ENCODE peak calls at places on chromosomes 3 and 15, in seven cellular contexts. J is tibial artery, U is heart right ventricle, I is H9, G is cardiac muscle cell, B is A549, R is astrocyte. S is an unnamed sample.

GRCh38 chr3:160569874-160570273 is 4.5 kb upstream of the KPNA4 start:
- DNase-seq in J (no peak), U (no peak), I (no peak), G (no peak), B (no peak), R (peak; percentile 17), S (no peak)

GRCh38 chr3:105368575-105369500 is 2.1 kb downstream of the ALCAM start:
- DNase-seq in J (peak; percentile 29), U (peak; percentile 14), I (peak; percentile 42), G (peak; percentile 69), B (peak; percentile 69), R (peak; percentile 72), S (peak; percentile 76)

GRCh38 chr3:197880361-197881339 is 69.3 kb upstream of the RPL35A start:
- DNase-seq in J (no peak), U (no peak), I (no peak), G (no peak), B (no peak), R (no peak), S (no peak)

GRCh38 chr3:50862221-50862620 is 187.5 kb downstream of the DOCK3 start:
- DNase-seq in J (no peak), U (no peak), I (peak; percentile 42), G (no peak), B (peak; percentile 7), R (no peak), S (no peak)

GRCh38 chr3:38599886-38600285 is 49.6 kb downstream of the SCN5A start:
- DNase-seq in J (no peak), U (no peak), I (no peak), G (no peak), B (no peak), R (no peak), S (no peak)

GRCh38 chr3:139491027-139491700 is 14.8 kb upstream of the RBP2 start:
- DNase-seq in J (no peak), U (peak; percentile 11), I (peak; percentile 47), G (no peak), B (peak; percentile 6), R (no peak), S (no peak)

GRCh38 chr15:31381801-31382692 is 55.4 kb downstream of the KLF13 start:
- DNase-seq in J (no peak), U (no peak), I (no peak), G (no peak), B (no peak), R (no peak), S (no peak)

GRCh38 chr3:125310623-125311076 is 64.5 kb downstream of the ZNF148 start:
- DNase-seq in J (no peak), U (no peak), I (no peak), G (no peak), B (no peak), R (no peak), S (no peak)

GRCh38 chr15:101029971-101030661 is 111.0 kb downstream of the LRRK1 start:
- DNase-seq in J (peak; percentile 11), U (peak; percentile 2), I (peak; percentile 17), G (no peak), B (no peak), R (no peak), S (peak; percentile 23)

GRCh38 chr15:68797589-68798377 is 22.9 kb downstream of the ANP32A start:
- DNase-seq in J (no peak), U (peak; percentile 52), I (no peak), G (no peak), B (no peak), R (no peak), S (no peak)

GRCh38 chr3:71062920-71063767 is 520.4 kb downstream of the FOXP1 start:
- DNase-seq in J (no peak), U (no peak), I (no peak), G (peak; percentile 61), B (no peak), R (peak; percentile 57), S (no peak)

GRCh38 chr15:42576040-42576594 is 711 bp downstream of the STARD9 start:
- DNase-seq in J (no peak), U (no peak), I (no peak), G (no peak), B (no peak), R (no peak), S (no peak)

GRCh38 chr15:48683991-48684765 is 38.7 kb upstream of the FBN1 start:
- DNase-seq in J (no peak), U (no peak), I (no peak), G (no peak), B (no peak), R (no peak), S (no peak)

GRCh38 chr3:123559040-123559861 is 25.6 kb downstream of the HACD2 start:
- DNase-seq in J (no peak), U (no peak), I (no peak), G (peak; percentile 68), B (peak; percentile 53), R (peak; percentile 12), S (peak; percentile 19)

GRCh38 chr3:170953229-170953628 is 44.8 kb upstream of the EIF5A2 start:
- DNase-seq in J (no peak), U (no peak), I (no peak), G (no peak), B (no peak), R (no peak), S (no peak)

GRCh38 chr3:48077835-48078234 is 61.6 kb upstream of the MAP4 start:
- DNase-seq in J (no peak), U (no peak), I (no peak), G (peak; percentile 89), B (no peak), R (peak; percentile 63), S (no peak)

GRCh38 chr3:4824948-4825325 is 154.3 kb upstream of the BHLHE40 start:
- DNase-seq in J (no peak), U (no peak), I (no peak), G (peak; percentile 17), B (peak; percentile 85), R (peak; percentile 92), S (no peak)

GRCh38 chr3:191361456-191361855 is 31.1 kb upstream of the UTS2B start:
- DNase-seq in J (no peak), U (no peak), I (no peak), G (no peak), B (no peak), R (no peak), S (no peak)

GRCh38 chr3:191362524-191363090 is 32.3 kb upstream of the UTS2B start:
- DNase-seq in J (no peak), U (no peak), I (no peak), G (no peak), B (no peak), R (no peak), S (no peak)

GRCh38 chr3:191362036-191362435 is 31.7 kb upstream of the UTS2B start:
- DNase-seq in J (no peak), U (no peak), I (no peak), G (no peak), B (no peak), R (no peak), S (no peak)

GRCh38 chr3:191358929-191359328 is 28.6 kb upstream of the UTS2B start:
- DNase-seq in J (no peak), U (no peak), I (no peak), G (no peak), B (no peak), R (no peak), S (no peak)

GRCh38 chr3:191360620-191361019 is 30.3 kb upstream of the UTS2B start:
- DNase-seq in J (no peak), U (no peak), I (no peak), G (no peak), B (no peak), R (no peak), S (no peak)
- H3K4me1 ChIP-seq in J (peaks cover 54% of the 10 kb centered on the region), U (peaks cover 28% of the 10 kb centered on the region), I (peaks cover 10% of the 10 kb centered on the region), G (peaks cover 13% of the 10 kb centered on the region), B (peaks cover 16% of the 10 kb centered on the region), R (peaks cover 20% of the 10 kb centered on the region), S (peaks cover 6% of the 10 kb centered on the region)

DNA sequence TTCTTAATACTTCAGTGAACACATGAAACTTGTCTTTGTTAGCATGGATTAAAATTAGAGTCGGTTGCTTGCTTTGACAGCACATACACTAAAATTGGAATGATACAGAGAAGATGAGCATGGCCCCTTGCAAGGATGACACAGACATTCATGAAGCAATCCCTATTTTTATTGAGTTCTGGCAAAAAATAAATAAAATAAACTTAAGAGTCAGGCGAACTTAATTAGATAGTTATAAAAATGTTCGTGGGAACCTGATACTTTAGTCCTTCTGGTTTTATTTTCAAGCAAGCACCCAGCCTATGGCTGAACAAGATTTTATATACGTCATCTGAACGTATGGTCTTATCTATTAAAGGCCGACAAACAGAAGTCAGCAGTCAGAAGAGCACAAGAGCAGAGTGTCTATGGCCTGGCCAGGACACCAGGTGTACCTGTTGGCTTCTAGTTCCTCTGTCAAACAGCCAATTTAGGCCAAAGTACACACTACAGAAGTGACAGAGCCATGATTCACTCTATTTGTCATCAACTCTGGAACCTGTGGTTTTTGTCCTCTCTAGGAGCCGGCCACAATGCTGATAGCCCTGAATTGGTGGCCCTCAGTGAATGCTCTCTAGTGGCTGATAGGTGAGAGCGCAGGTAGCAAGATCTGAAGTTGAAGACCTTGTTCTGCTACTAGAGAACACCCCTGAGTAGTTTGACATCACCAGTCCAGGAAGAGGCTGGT is 64.3 kb downstream of the LEO1 start:
- DNase-seq in J (no peak), U (no peak), I (no peak), G (no peak), B (peak; percentile 69), R (peak; percentile 25), S (no peak)
- TF ChIP-seq CTCF in J (no peak), U (no peak), I (peak; percentile 51), G (no peak), B (peak; percentile 22), R (no peak), S (no peak)

DNA sequence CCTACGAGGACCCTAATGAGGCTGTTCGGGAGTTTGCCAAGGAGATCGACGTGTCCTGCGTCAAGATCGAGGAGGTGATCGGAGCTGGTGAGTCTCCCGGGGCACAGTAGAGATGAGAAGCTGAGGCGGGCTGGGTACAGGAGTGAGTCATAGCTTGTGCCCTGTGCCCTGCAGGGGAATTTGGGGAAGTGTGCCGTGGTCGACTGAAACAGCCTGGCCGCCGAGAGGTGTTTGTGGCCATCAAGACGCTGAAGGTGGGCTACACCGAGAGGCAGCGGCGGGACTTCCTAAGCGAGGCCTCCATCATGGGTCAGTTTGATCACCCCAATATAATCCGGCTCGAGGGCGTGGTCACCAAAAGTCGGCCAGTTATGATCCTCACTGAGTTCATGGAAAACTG is 17.9 kb downstream of the EPHB3 start:
- DNase-seq in J (no peak), U (no peak), I (no peak), G (no peak), B (no peak), R (no peak), S (no peak)
- H3K4me1 ChIP-seq in J (peaks cover 15% of the 10 kb centered on the region), U (peaks cover 28% of the 10 kb centered on the region), I (peaks cover 6% of the 10 kb centered on the region), G (peaks cover 65% of the 10 kb centered on the region), B (no peaks in the 10 kb centered on the region), R (peaks cover 16% of the 10 kb centered on the region), S (peaks cover 4% of the 10 kb centered on the region)

DNA sequence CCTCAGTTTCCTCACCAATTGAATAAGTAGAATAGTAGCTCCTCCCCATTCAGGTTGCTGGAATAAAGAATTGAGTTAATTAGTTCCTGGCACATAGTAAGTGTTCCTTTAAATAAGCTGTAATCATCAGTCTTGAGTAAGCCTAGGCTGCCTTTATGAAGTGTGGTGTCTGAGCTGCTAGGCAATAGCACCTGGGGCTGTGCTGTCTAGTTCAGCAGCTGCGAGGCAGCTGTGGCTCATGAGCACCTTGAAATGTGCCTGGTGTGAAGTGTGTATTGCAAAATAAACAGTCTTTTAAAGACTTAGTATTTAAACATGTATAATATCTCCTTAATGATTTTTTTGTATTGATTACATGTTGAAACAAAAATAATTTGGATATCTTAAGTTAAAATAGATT is 77.6 kb downstream of the TOP2B start:
- DNase-seq in J (no peak), U (no peak), I (no peak), G (no peak), B (no peak), R (no peak), S (no peak)
- TF ChIP-seq CTCF in J (no peak), U (no peak), I (no peak), G (no peak), B (no peak), R (no peak), S (no peak)

GRCh38 chr3:18394384-18394995 is 30.6 kb downstream of the SATB1 start:
- DNase-seq in J (no peak), U (no peak), I (no peak), G (no peak), B (no peak), R (no peak), S (no peak)
- H3K4me1 ChIP-seq in J (no peaks in the 10 kb centered on the region), U (no peaks in the 10 kb centered on the region), I (no peaks in the 10 kb centered on the region), G (peaks cover 13% of the 10 kb centered on the region), B (no peaks in the 10 kb centered on the region), R (no peaks in the 10 kb centered on the region), S (no peaks in the 10 kb centered on the region)

S was measured in adrenal gland.